ENCODE peak calls at places on chromosome 14, in eight cellular contexts. L is NCI-H460; E is vagina; R is HFFc6; M is HT1080; Q is activated CD8-positive, alpha-beta memory T cell treated with anti-CD3 and anti-CD28 coated beads for 4 hours; O is activated T-helper 1 cell treated with Interleukin-2 at 50 U/mL for 16 hours; K is substantia nigra. G is an unnamed sample.
A peak's percentile ranks its signal among the peaks of the same experiment; 100 is the strongest.

GRCh38 chr14:102985665-102986064 is 63.2 kb downstream of the AMN start:
- DNase-seq in L (no peak), E (no peak), R (no peak), M (no peak), Q (no peak), O (no peak), K (peak; percentile 46), G (peak; percentile 39)

GRCh38 chr14:70692210-70692609 is 50.5 kb downstream of the TTC9 start:
- DNase-seq in L (no peak), E (no peak), R (no peak), M (no peak), Q (no peak), O (no peak), K (no peak), G (peak; percentile 8)

GRCh38 chr14:102120888-102121287 is 18.8 kb upstream of the WDR20 start:
- DNase-seq in L (no peak), E (no peak), R (no peak), M (no peak), Q (no peak), O (no peak), K (no peak), G (no peak)

GRCh38 chr14:61438497-61438859 is 117.1 kb downstream of the PRKCH start:
- DNase-seq in L (no peak), E (no peak), R (no peak), M (no peak), Q (no peak), O (no peak), K (no peak), G (no peak)

GRCh38 chr14:83733670-83734069 is 1796.3 kb upstream of the FLRT2 start:
- DNase-seq in L (no peak), E (no peak), R (no peak), M (no peak), Q (no peak), O (no peak), K (no peak), G (no peak)

GRCh38 chr14:73323889-73324535 is 86.7 kb downstream of the PAPLN start:
- DNase-seq in L (no peak), E (no peak), R (no peak), M (no peak), Q (no peak), O (no peak), K (no peak), G (no peak)

GRCh38 chr14:102321456-102322101 is 2.0 kb downstream of the ZNF839 start:
- DNase-seq in L (no peak), E (no peak), R (no peak), M (no peak), Q (no peak), O (no peak), K (no peak), G (no peak)

GRCh38 chr14:105891221-105891602 is 364.8 kb downstream of the TMEM121 start:
- DNase-seq in L (no peak), E (no peak), R (no peak), M (no peak), Q (no peak), O (no peak), K (no peak), G (no peak)

GRCh38 chr14:71320734-71321555 is 413.7 kb downstream of the PCNX1 start:
- DNase-seq in L (peak; percentile 35), E (no peak), R (peak; percentile 29), M (peak; percentile 28), Q (peak; percentile 29), O (peak; percentile 37), K (peak; percentile 42), G (peak; percentile 62)

G was measured in hippocampal formation.